ENCODE peak calls at places on chromosome 21, in five cellular contexts. B, G, Q, M and F are unnamed samples.
A peak's percentile ranks its signal among the peaks of the same experiment; 100 is the strongest.

GRCh38 chr21:15604424-15604823 is 125.4 kb upstream of the USP25 start:
- DNase-seq in B (peak; percentile 85), G (peak; percentile 38), Q (no peak), M (no peak), F (peak; percentile 95)

GRCh38 chr21:31706562-31706961 is 25.4 kb downstream of the SCAF4 start:
- DNase-seq in B (no peak), G (no peak), Q (no peak), M (no peak), F (no peak)

GRCh38 chr21:15592271-15592860 is 137.4 kb upstream of the USP25 start:
- DNase-seq in B (peak; percentile 76), G (peak; percentile 56), Q (no peak), M (no peak), F (peak; percentile 62)

GRCh38 chr21:23524685-23525084 is 2082.6 kb downstream of the MRPL39 start:
- DNase-seq in B (no peak), G (no peak), Q (no peak), M (no peak), F (no peak)

GRCh38 chr21:46097826-46098286 is at the start of gene COL6A2:
- DNase-seq in B (peak; percentile 59), G (peak; percentile 74), Q (no peak), M (peak; percentile 35), F (no peak)

GRCh38 chr21:45388611-45389296 is 16.2 kb upstream of the COL18A1 start:
- DNase-seq in B (no peak), G (no peak), Q (no peak), M (no peak), F (no peak)

GRCh38 chr21:45408271-45408791 is 3.4 kb downstream of the COL18A1 start:
- DNase-seq in B (no peak), G (no peak), Q (no peak), M (no peak), F (no peak)

GRCh38 chr21:16195896-16196443 is 466.2 kb downstream of the USP25 start:
- DNase-seq in B (peak; percentile 40), G (peak; percentile 19), Q (no peak), M (no peak), F (peak; percentile 15)

GRCh38 chr21:34845521-34846213 is 176.9 kb downstream of the CLIC6 start:
- DNase-seq in B (peak; percentile 94), G (peak; percentile 64), Q (no peak), M (no peak), F (peak; percentile 89)